ENCODE peak calls at places on chromosomes 12 and 14, in five cellular contexts. One of them, this sample, is unnamed. For H3F3A, the result is how much of the 10 kb centered on the place peaks cover.

GRCh38 chr12:52942914-52943207 is 6.1 kb upstream of the KRT18 start:
- DNase-seq in PC-3: no peak
- DNase-seq in GM23248: no peak
- DNase-seq in PC-9: no peak
- DNase-seq in neural progenitor cell: peak
- DNase-seq in this sample: no peak

GRCh38 chr12:39902823-39903222 is 203.1 kb downstream of the SLC2A13 start:
- DNase-seq in PC-3: no peak
- DNase-seq in GM23248: peak
- DNase-seq in PC-9: no peak
- DNase-seq in neural progenitor cell: no peak
- DNase-seq in this sample: no peak

GRCh38 chr12:22979854-22980253 is 354.9 kb downstream of the ETNK1 start:
- DNase-seq in PC-3: no peak
- DNase-seq in GM23248: peak
- DNase-seq in PC-9: no peak
- DNase-seq in neural progenitor cell: peak
- DNase-seq in this sample: no peak

GRCh38 chr14:101962503-101962874 is 1.9 kb upstream of the DYNC1H1 start:
- DNase-seq in PC-3: peak
- DNase-seq in GM23248: peak
- DNase-seq in PC-9: peak
- DNase-seq in neural progenitor cell: no peak
- DNase-seq in this sample: no peak

GRCh38 chr12:112096070-112096469 is 12.5 kb downstream of the NAA25 start:
- DNase-seq in PC-3: no peak
- DNase-seq in GM23248: no peak
- DNase-seq in PC-9: no peak
- DNase-seq in neural progenitor cell: no peak
- DNase-seq in this sample: no peak

GRCh38 chr12:111523587-111523986 is 75.5 kb downstream of the ATXN2 start:
- DNase-seq in PC-3: no peak
- DNase-seq in GM23248: no peak
- DNase-seq in PC-9: no peak
- DNase-seq in neural progenitor cell: no peak
- DNase-seq in this sample: no peak

GRCh38 chr12:49626836-49627235 is 3.5 kb downstream of the PRPF40B start:
- DNase-seq in PC-3: no peak
- DNase-seq in GM23248: no peak
- DNase-seq in PC-9: no peak
- DNase-seq in neural progenitor cell: no peak
- DNase-seq in this sample: no peak

GRCh38 chr14:90815817-90816662 is at the start of gene TTC7B:
- DNase-seq in PC-3: peak
- DNase-seq in GM23248: peak
- DNase-seq in PC-9: no peak
- DNase-seq in neural progenitor cell: peak
- DNase-seq in this sample: peak

GRCh38 chr14:92549853-92550244 is 36.3 kb downstream of the RIN3 start:
- DNase-seq in PC-3: no peak
- DNase-seq in GM23248: peak
- DNase-seq in PC-9: no peak
- DNase-seq in neural progenitor cell: no peak
- DNase-seq in this sample: no peak

GRCh38 chr14:93888995-93889394 is 38.1 kb upstream of the FAM181A start:
- DNase-seq in PC-3: no peak
- DNase-seq in GM23248: no peak
- DNase-seq in PC-9: no peak
- DNase-seq in neural progenitor cell: no peak
- DNase-seq in this sample: no peak

GRCh38 chr12:2925322-2925995 is 33.7 kb upstream of the TEAD4 start:
- DNase-seq in PC-3: peak
- DNase-seq in GM23248: peak
- DNase-seq in PC-9: no peak
- DNase-seq in neural progenitor cell: no peak
- DNase-seq in this sample: no peak

GRCh38 chr12:12872934-12873275 is 18.5 kb upstream of the GPRC5A start:
- DNase-seq in PC-3: peak
- DNase-seq in GM23248: peak
- DNase-seq in PC-9: no peak
- DNase-seq in neural progenitor cell: no peak
- DNase-seq in this sample: no peak

GRCh38 chr12:25977047-25977446 is 18.6 kb downstream of the RASSF8 start:
- DNase-seq in PC-3: no peak
- DNase-seq in GM23248: peak
- DNase-seq in PC-9: no peak
- DNase-seq in neural progenitor cell: peak
- DNase-seq in this sample: no peak

GRCh38 chr12:124833693-124834122 is 30.0 kb downstream of the SCARB1 start:
- DNase-seq in PC-3: no peak
- DNase-seq in GM23248: peak
- DNase-seq in PC-9: no peak
- DNase-seq in neural progenitor cell: peak
- DNase-seq in this sample: no peak

GRCh38 chr14:68392393-68393085 is 400.3 kb downstream of the ZFP36L1 start:
- DNase-seq in PC-3: no peak
- DNase-seq in GM23248: no peak
- DNase-seq in PC-9: no peak
- DNase-seq in neural progenitor cell: peak
- DNase-seq in this sample: no peak

GRCh38 chr12:40907115-40907521 is 214.9 kb downstream of the CNTN1 start:
- DNase-seq in PC-3: peak
- DNase-seq in GM23248: peak
- DNase-seq in PC-9: peak
- DNase-seq in neural progenitor cell: no peak
- DNase-seq in this sample: no peak

GRCh38 chr12:7609480-7609879 is 56.2 kb downstream of the APOBEC1 start:
- DNase-seq in PC-3: peak
- DNase-seq in GM23248: peak
- DNase-seq in PC-9: no peak
- DNase-seq in neural progenitor cell: no peak
- DNase-seq in this sample: peak

GRCh38 chr14:77741438-77741837 is 19.5 kb downstream of the SNW1 start:
- DNase-seq in PC-3: no peak
- DNase-seq in GM23248: no peak
- DNase-seq in PC-9: no peak
- DNase-seq in neural progenitor cell: no peak
- DNase-seq in this sample: no peak

GRCh38 chr12:45611061-45611460 is 118.4 kb upstream of the ARID2 start:
- DNase-seq in PC-3: no peak
- DNase-seq in GM23248: peak
- DNase-seq in PC-9: no peak
- DNase-seq in neural progenitor cell: no peak
- DNase-seq in this sample: no peak

GRCh38 chr12:2999265-2999841 is 40.2 kb downstream of the TEAD4 start:
- DNase-seq in PC-3: no peak
- DNase-seq in GM23248: peak
- DNase-seq in PC-9: no peak
- DNase-seq in neural progenitor cell: peak
- DNase-seq in this sample: no peak

GRCh38 chr14:61615743-61616523 is 79.4 kb upstream of the HIF1A start:
- DNase-seq in PC-3: peak
- DNase-seq in GM23248: no peak
- DNase-seq in PC-9: peak
- DNase-seq in neural progenitor cell: no peak
- DNase-seq in this sample: no peak

GRCh38 chr14:30179381-30180130 is 251.9 kb upstream of the PRKD1 start:
- DNase-seq in PC-3: no peak
- DNase-seq in GM23248: no peak
- DNase-seq in PC-9: no peak
- DNase-seq in neural progenitor cell: no peak
- DNase-seq in this sample: no peak

GRCh38 chr12:130026608-130027176 is 122.9 kb upstream of the TMEM132D start:
- DNase-seq in PC-3: peak
- DNase-seq in GM23248: peak
- DNase-seq in PC-9: peak
- DNase-seq in neural progenitor cell: peak
- DNase-seq in this sample: peak

GRCh38 chr14:55519473-55520080 is 60.4 kb upstream of the KTN1 start:
- DNase-seq in PC-3: no peak
- DNase-seq in GM23248: no peak
- DNase-seq in PC-9: no peak
- DNase-seq in neural progenitor cell: no peak
- DNase-seq in this sample: no peak

GRCh38 chr12:65464930-65465329 is 186.4 kb downstream of the MSRB3 start:
- DNase-seq in PC-3: peak
- DNase-seq in GM23248: peak
- DNase-seq in PC-9: no peak
- DNase-seq in neural progenitor cell: no peak
- DNase-seq in this sample: no peak

GRCh38 chr12:89309452-89309802 is 42.9 kb downstream of the DUSP6 start:
- DNase-seq in PC-3: no peak
- DNase-seq in GM23248: no peak
- DNase-seq in PC-9: no peak
- DNase-seq in neural progenitor cell: no peak
- DNase-seq in this sample: no peak

GRCh38 chr12:109695961-109696461 is 17.6 kb upstream of the FAM222A start:
- DNase-seq in PC-3: no peak
- DNase-seq in GM23248: no peak
- DNase-seq in PC-9: no peak
- DNase-seq in neural progenitor cell: peak
- DNase-seq in this sample: no peak

GRCh38 chr14:77622562-77622961 is 6.1 kb upstream of the SPTLC2 start:
- DNase-seq in PC-3: peak
- DNase-seq in GM23248: no peak
- DNase-seq in PC-9: peak
- DNase-seq in neural progenitor cell: no peak
- DNase-seq in this sample: no peak

GRCh38 chr12:30110970-30111586 is 327.3 kb upstream of the TMTC1 start:
- DNase-seq in PC-3: peak
- DNase-seq in GM23248: peak
- DNase-seq in PC-9: no peak
- DNase-seq in neural progenitor cell: no peak
- DNase-seq in this sample: no peak

GRCh38 chr14:33676135-33676566 is 274.7 kb downstream of the EGLN3 start:
- DNase-seq in PC-3: peak
- DNase-seq in GM23248: peak
- DNase-seq in PC-9: no peak
- DNase-seq in neural progenitor cell: peak
- DNase-seq in this sample: peak

GRCh38 chr12:59344224-59344623 is 251.6 kb upstream of the SLC16A7 start:
- DNase-seq in PC-3: no peak
- DNase-seq in GM23248: no peak
- DNase-seq in PC-9: no peak
- DNase-seq in neural progenitor cell: no peak
- DNase-seq in this sample: no peak

GRCh38 chr12:122853582-122854245 is 18.5 kb downstream of the HIP1R start:
- DNase-seq in PC-3: no peak
- DNase-seq in GM23248: no peak
- DNase-seq in PC-9: no peak
- DNase-seq in neural progenitor cell: no peak
- DNase-seq in this sample: no peak

GRCh38 chr12:104643921-104644669 is 187.3 kb downstream of the CHST11 start:
- DNase-seq in PC-3: no peak
- DNase-seq in GM23248: no peak
- DNase-seq in PC-9: peak
- DNase-seq in neural progenitor cell: no peak
- DNase-seq in this sample: peak

GRCh38 chr12:75874456-75874855 is 157.1 kb downstream of the PHLDA1 start:
- DNase-seq in PC-3: no peak
- DNase-seq in GM23248: no peak
- DNase-seq in PC-9: no peak
- DNase-seq in neural progenitor cell: no peak
- DNase-seq in this sample: no peak

DNA sequence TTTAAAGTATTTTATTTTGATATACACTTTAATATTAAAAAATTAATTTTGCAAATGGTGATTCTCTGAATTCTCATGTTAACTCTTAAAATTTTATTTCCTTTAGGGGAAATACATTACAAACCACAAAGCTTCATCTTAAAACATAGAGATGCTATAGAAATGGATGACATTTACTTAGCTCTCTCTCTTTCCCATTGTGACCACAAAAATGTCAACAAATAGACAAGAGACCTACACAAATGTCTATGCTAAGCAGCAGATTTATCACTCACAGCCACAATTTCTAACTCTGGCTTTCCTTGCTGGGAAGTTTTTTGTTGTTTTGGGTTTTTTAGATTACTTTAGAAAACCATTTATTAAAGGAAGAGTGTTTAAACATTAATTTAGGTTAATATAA is 19.9 kb upstream of the PHC1 start:
- DNase-seq in PC-3: no peak
- DNase-seq in GM23248: no peak
- DNase-seq in PC-9: no peak
- DNase-seq in neural progenitor cell: no peak
- DNase-seq in this sample: no peak
- H3F3A ChIP-seq in PC-3: under half
- H3F3A ChIP-seq in GM23248: under half
- H3F3A ChIP-seq in PC-9: under half
- H3F3A ChIP-seq in neural progenitor cell: under half
- H3F3A ChIP-seq in this sample: under half

DNA sequence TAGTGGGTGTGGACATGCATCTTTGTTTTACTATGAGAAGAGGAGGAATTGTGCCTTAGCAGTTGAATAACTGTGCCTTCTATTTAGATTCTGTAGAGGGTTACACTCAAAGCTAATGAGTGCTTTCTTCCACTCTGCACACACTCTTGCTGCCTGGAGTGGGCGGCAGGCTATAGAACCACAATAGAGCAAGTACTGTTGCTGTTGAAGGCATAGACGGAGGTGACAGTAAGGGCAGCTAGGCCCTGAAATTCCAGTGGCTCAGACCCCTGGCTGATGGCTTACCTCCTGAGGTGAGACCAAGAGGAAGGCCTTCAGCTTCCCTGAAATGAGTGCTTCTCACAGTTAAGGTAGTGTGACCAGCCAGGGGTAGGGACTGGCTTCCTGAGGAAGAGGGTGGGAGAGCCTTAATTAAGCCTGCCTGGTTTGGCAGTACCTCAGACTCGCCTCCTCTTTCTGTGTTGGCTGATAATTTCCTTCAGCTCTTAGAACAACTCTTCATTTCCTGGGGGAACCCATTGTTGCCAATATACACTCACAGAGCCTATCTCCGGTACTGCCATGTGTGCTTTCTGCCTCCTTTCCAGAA is 24.7 kb downstream of the SUSD6 start:
- DNase-seq in PC-3: no peak
- DNase-seq in GM23248: no peak
- DNase-seq in PC-9: no peak
- DNase-seq in neural progenitor cell: no peak
- DNase-seq in this sample: no peak
- H3K4me3 ChIP-seq in PC-3: no peak
- H3K4me3 ChIP-seq in GM23248: no peak
- H3K4me3 ChIP-seq in PC-9: no peak
- H3K4me3 ChIP-seq in neural progenitor cell: no peak
- H3K4me3 ChIP-seq in this sample: no peak

GRCh38 chr14:21234112-21234511 is 35.1 kb downstream of the HNRNPC start:
- DNase-seq in PC-3: no peak
- DNase-seq in GM23248: peak
- DNase-seq in PC-9: no peak
- DNase-seq in neural progenitor cell: no peak
- DNase-seq in this sample: no peak
- H3F3A ChIP-seq in PC-3: under half
- H3F3A ChIP-seq in GM23248: half or more
- H3F3A ChIP-seq in PC-9: half or more
- H3F3A ChIP-seq in neural progenitor cell: half or more
- H3F3A ChIP-seq in this sample: under half

GRCh38 chr12:106841471-106842302 is 67.2 kb downstream of the RIC8B start:
- DNase-seq in PC-3: peak
- DNase-seq in GM23248: peak
- DNase-seq in PC-9: peak
- DNase-seq in neural progenitor cell: peak
- DNase-seq in this sample: peak
- H3K4me3 ChIP-seq in PC-3: no peak
- H3K4me3 ChIP-seq in GM23248: no peak
- H3K4me3 ChIP-seq in PC-9: no peak
- H3K4me3 ChIP-seq in neural progenitor cell: no peak
- H3K4me3 ChIP-seq in this sample: no peak

This sample was measured in MM.1S.